ENCODE peak calls at places on chromosomes 3 and 15, in eight cellular contexts. One of them, this sample, is unnamed.
A peak's percentile ranks its signal among the peaks of the same experiment; 100 is the strongest.

GRCh38 chr3:55519016-55519415 is 31.9 kb upstream of the WNT5A start:
- DNase-seq in tibial nerve: no peak
- DNase-seq in ovary: no peak
- DNase-seq in psoas muscle: no peak
- DNase-seq in transverse colon: no peak
- DNase-seq in naive thymus-derived CD4-positive, alpha-beta T cell: no peak
- DNase-seq in mammary epithelial cell: peak; percentile 76
- DNase-seq in Peyer's patch: no peak
- DNase-seq in this sample: no peak

GRCh38 chr3:85554153-85554552 is 595.4 kb downstream of the CADM2 start:
- DNase-seq in naive thymus-derived CD4-positive, alpha-beta T cell: no peak
- DNase-seq in tibial nerve: no peak
- DNase-seq in mammary epithelial cell: no peak
- DNase-seq in transverse colon: no peak
- DNase-seq in ovary: no peak
- DNase-seq in psoas muscle: no peak
- DNase-seq in Peyer's patch: no peak
- DNase-seq in this sample: no peak

GRCh38 chr3:71206821-71207220 is 376.7 kb downstream of the FOXP1 start:
- DNase-seq in naive thymus-derived CD4-positive, alpha-beta T cell: no peak
- DNase-seq in Peyer's patch: no peak
- DNase-seq in psoas muscle: no peak
- DNase-seq in transverse colon: no peak
- DNase-seq in mammary epithelial cell: no peak
- DNase-seq in ovary: no peak
- DNase-seq in tibial nerve: no peak
- DNase-seq in this sample: no peak

GRCh38 chr15:52021128-52021671 is 2.2 kb downstream of the MAPK6 start:
- DNase-seq in Peyer's patch: no peak
- DNase-seq in transverse colon: peak; percentile 47
- DNase-seq in naive thymus-derived CD4-positive, alpha-beta T cell: no peak
- DNase-seq in psoas muscle: no peak
- DNase-seq in mammary epithelial cell: peak; percentile 86
- DNase-seq in ovary: peak; percentile 49
- DNase-seq in tibial nerve: peak; percentile 16
- DNase-seq in this sample: peak; percentile 61

GRCh38 chr3:179671709-179672337 is 19.0 kb downstream of the USP13 start:
- DNase-seq in mammary epithelial cell: no peak
- DNase-seq in naive thymus-derived CD4-positive, alpha-beta T cell: no peak
- DNase-seq in Peyer's patch: no peak
- DNase-seq in psoas muscle: peak; percentile 17
- DNase-seq in tibial nerve: no peak
- DNase-seq in ovary: no peak
- DNase-seq in transverse colon: no peak
- DNase-seq in this sample: no peak

GRCh38 chr15:40511472-40512133 is 40.8 kb downstream of the CHST14 start:
- DNase-seq in Peyer's patch: peak; percentile 87
- DNase-seq in transverse colon: peak; percentile 84
- DNase-seq in ovary: peak; percentile 95
- DNase-seq in tibial nerve: peak; percentile 34
- DNase-seq in naive thymus-derived CD4-positive, alpha-beta T cell: no peak
- DNase-seq in psoas muscle: peak; percentile 83
- DNase-seq in mammary epithelial cell: peak; percentile 40
- DNase-seq in this sample: peak; percentile 52

GRCh38 chr3:129992781-129993180 is 18.3 kb downstream of the TRH start:
- DNase-seq in transverse colon: no peak
- DNase-seq in Peyer's patch: no peak
- DNase-seq in mammary epithelial cell: no peak
- DNase-seq in psoas muscle: no peak
- DNase-seq in ovary: no peak
- DNase-seq in tibial nerve: no peak
- DNase-seq in naive thymus-derived CD4-positive, alpha-beta T cell: no peak
- DNase-seq in this sample: no peak

GRCh38 chr15:65368300-65368617 is 9.5 kb downstream of the IGDCC3 start:
- DNase-seq in tibial nerve: no peak
- DNase-seq in mammary epithelial cell: no peak
- DNase-seq in transverse colon: no peak
- DNase-seq in psoas muscle: no peak
- DNase-seq in Peyer's patch: peak; percentile 34
- DNase-seq in naive thymus-derived CD4-positive, alpha-beta T cell: no peak
- DNase-seq in ovary: no peak
- DNase-seq in this sample: no peak

GRCh38 chr3:166455724-166456123 is 618.5 kb upstream of the BCHE start:
- DNase-seq in Peyer's patch: no peak
- DNase-seq in naive thymus-derived CD4-positive, alpha-beta T cell: no peak
- DNase-seq in tibial nerve: no peak
- DNase-seq in ovary: no peak
- DNase-seq in psoas muscle: no peak
- DNase-seq in transverse colon: no peak
- DNase-seq in mammary epithelial cell: peak; percentile 17
- DNase-seq in this sample: no peak

GRCh38 chr3:29465836-29466235 is 185.0 kb downstream of the RBMS3 start:
- DNase-seq in naive thymus-derived CD4-positive, alpha-beta T cell: no peak
- DNase-seq in ovary: no peak
- DNase-seq in Peyer's patch: no peak
- DNase-seq in tibial nerve: no peak
- DNase-seq in transverse colon: no peak
- DNase-seq in psoas muscle: no peak
- DNase-seq in mammary epithelial cell: peak; percentile 67
- DNase-seq in this sample: no peak

GRCh38 chr3:12993022-12993622 is 80.1 kb downstream of the IQSEC1 start:
- DNase-seq in mammary epithelial cell: no peak
- DNase-seq in ovary: peak; percentile 49
- DNase-seq in transverse colon: peak; percentile 26
- DNase-seq in psoas muscle: no peak
- DNase-seq in Peyer's patch: no peak
- DNase-seq in tibial nerve: no peak
- DNase-seq in naive thymus-derived CD4-positive, alpha-beta T cell: no peak
- DNase-seq in this sample: no peak

GRCh38 chr15:89964555-89964954 is 36.6 kb upstream of the ZNF710 start:
- DNase-seq in mammary epithelial cell: no peak
- DNase-seq in ovary: no peak
- DNase-seq in transverse colon: no peak
- DNase-seq in naive thymus-derived CD4-positive, alpha-beta T cell: no peak
- DNase-seq in tibial nerve: no peak
- DNase-seq in Peyer's patch: no peak
- DNase-seq in psoas muscle: no peak
- DNase-seq in this sample: no peak

GRCh38 chr3:142647856-142648255 is 51.7 kb downstream of the PLS1 start:
- DNase-seq in naive thymus-derived CD4-positive, alpha-beta T cell: no peak
- DNase-seq in tibial nerve: no peak
- DNase-seq in mammary epithelial cell: peak; percentile 78
- DNase-seq in Peyer's patch: no peak
- DNase-seq in psoas muscle: no peak
- DNase-seq in transverse colon: peak; percentile 64
- DNase-seq in ovary: no peak
- DNase-seq in this sample: no peak

GRCh38 chr3:135090020-135090717 is 295.1 kb downstream of the EPHB1 start:
- DNase-seq in transverse colon: no peak
- DNase-seq in Peyer's patch: no peak
- DNase-seq in psoas muscle: no peak
- DNase-seq in tibial nerve: no peak
- DNase-seq in ovary: no peak
- DNase-seq in mammary epithelial cell: no peak
- DNase-seq in naive thymus-derived CD4-positive, alpha-beta T cell: no peak
- DNase-seq in this sample: no peak

DNA sequence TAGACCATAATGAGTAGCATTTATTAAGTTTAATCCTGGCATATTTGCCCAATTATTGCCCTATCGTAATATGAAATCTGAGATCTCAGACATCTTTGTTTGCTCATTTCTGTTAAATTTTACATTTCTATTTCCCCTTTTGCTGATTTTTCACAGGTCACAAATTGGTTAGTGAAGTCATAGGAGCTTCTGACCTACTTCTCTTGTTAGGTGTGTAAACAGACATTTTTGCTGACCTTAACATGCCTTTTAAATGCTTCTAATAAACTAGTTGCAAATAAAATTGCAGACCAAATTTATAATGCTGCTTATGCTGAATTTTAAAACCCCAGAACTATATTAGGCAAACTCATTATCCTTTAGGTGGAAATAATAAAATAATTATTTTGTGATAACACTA is 24.6 kb downstream of the OPA1 start:
- DNase-seq in transverse colon: no peak
- DNase-seq in tibial nerve: no peak
- DNase-seq in psoas muscle: no peak
- DNase-seq in ovary: no peak
- DNase-seq in naive thymus-derived CD4-positive, alpha-beta T cell: no peak
- DNase-seq in Peyer's patch: no peak
- DNase-seq in mammary epithelial cell: no peak
- DNase-seq in this sample: no peak
- H3K4me3 ChIP-seq in transverse colon: no peak overlapping the region
- H3K4me3 ChIP-seq in tibial nerve: no peak overlapping the region
- H3K4me3 ChIP-seq in psoas muscle: no peak overlapping the region
- H3K4me3 ChIP-seq in ovary: no peak overlapping the region
- H3K4me3 ChIP-seq in naive thymus-derived CD4-positive, alpha-beta T cell: no peak overlapping the region
- H3K4me3 ChIP-seq in Peyer's patch: no peak overlapping the region
- H3K4me3 ChIP-seq in mammary epithelial cell: no peak overlapping the region
- H3K4me3 ChIP-seq in this sample: no peak overlapping the region

DNA sequence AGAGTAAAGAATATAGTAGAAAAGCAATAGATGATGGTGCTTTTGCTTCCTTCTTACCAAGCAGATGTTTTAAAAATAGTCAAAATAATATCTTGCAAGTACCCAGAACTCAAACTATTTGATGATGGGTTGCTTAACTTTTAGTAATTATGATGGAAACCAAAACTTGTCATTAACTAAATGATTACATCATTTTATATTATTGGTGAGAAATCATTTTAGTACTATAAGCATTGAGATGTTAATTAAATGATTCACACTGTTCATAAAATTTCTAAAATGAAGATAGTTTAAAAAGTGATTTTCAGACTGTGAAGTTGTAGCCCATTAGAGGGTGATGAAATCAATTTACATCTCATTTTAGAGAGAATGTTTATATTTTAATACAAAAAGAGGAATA is 24.4 kb upstream of the GOLGA8B start:
- DNase-seq in naive thymus-derived CD4-positive, alpha-beta T cell: no peak
- DNase-seq in tibial nerve: no peak
- DNase-seq in mammary epithelial cell: no peak
- DNase-seq in transverse colon: no peak
- DNase-seq in ovary: no peak
- DNase-seq in Peyer's patch: no peak
- DNase-seq in psoas muscle: no peak
- DNase-seq in this sample: no peak
- H3K27me3 ChIP-seq in naive thymus-derived CD4-positive, alpha-beta T cell: no peaks in the 10 kb centered on the region
- H3K27me3 ChIP-seq in tibial nerve: no peaks in the 10 kb centered on the region
- H3K27me3 ChIP-seq in mammary epithelial cell: peaks cover 16% of the 10 kb centered on the region
- H3K27me3 ChIP-seq in transverse colon: no peaks in the 10 kb centered on the region
- H3K27me3 ChIP-seq in ovary: no peaks in the 10 kb centered on the region
- H3K27me3 ChIP-seq in Peyer's patch: no peaks in the 10 kb centered on the region
- H3K27me3 ChIP-seq in psoas muscle: no peaks in the 10 kb centered on the region
- H3K27me3 ChIP-seq in this sample: no peaks in the 10 kb centered on the region

GRCh38 chr3:16515885-16516420 is 2.5 kb upstream of the RFTN1 start:
- DNase-seq in mammary epithelial cell: no peak
- DNase-seq in tibial nerve: no peak
- DNase-seq in psoas muscle: no peak
- DNase-seq in Peyer's patch: no peak
- DNase-seq in transverse colon: no peak
- DNase-seq in naive thymus-derived CD4-positive, alpha-beta T cell: no peak
- DNase-seq in ovary: no peak
- DNase-seq in this sample: peak; percentile 69
- H3K4me3 ChIP-seq in mammary epithelial cell: no peak overlapping the region
- H3K4me3 ChIP-seq in tibial nerve: no peak overlapping the region
- H3K4me3 ChIP-seq in psoas muscle: peak overlapping the region; percentile 8
- H3K4me3 ChIP-seq in Peyer's patch: no peak overlapping the region
- H3K4me3 ChIP-seq in transverse colon: no peak overlapping the region
- H3K4me3 ChIP-seq in naive thymus-derived CD4-positive, alpha-beta T cell: no peak overlapping the region
- H3K4me3 ChIP-seq in ovary: no peak overlapping the region
- H3K4me3 ChIP-seq in this sample: peak overlapping the region; percentile 82

DNA sequence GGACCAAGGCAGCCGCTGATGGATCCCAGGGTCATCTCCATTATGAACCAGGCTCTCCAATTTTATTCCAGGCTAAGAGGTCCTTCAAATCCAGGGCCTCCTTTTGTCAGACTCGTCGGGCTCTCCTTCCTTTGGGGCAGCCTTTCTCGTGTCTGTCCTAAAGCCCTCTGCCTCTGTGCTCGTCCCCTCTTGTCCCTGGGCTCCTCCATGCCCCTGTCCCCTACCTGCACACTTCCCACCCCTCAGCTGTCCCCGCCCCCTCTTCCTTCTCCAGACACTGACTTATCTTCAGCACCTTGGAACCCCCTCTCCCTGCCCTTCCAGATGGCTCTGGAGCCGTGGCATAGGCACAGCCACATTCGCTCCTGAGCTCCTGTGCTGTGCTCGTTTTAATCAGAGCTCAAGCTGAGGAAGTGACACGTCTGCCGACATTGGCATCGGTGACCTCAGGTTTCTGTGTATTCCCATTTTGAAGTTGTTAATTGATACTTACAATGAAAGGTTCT is 51.2 kb upstream of the SEC22A start:
- DNase-seq in tibial nerve: no peak
- DNase-seq in psoas muscle: no peak
- DNase-seq in ovary: no peak
- DNase-seq in transverse colon: no peak
- DNase-seq in mammary epithelial cell: no peak
- DNase-seq in naive thymus-derived CD4-positive, alpha-beta T cell: no peak
- DNase-seq in Peyer's patch: no peak
- DNase-seq in this sample: no peak
- H3K27me3 ChIP-seq in tibial nerve: no peaks in the 10 kb centered on the region
- H3K27me3 ChIP-seq in psoas muscle: no peaks in the 10 kb centered on the region
- H3K27me3 ChIP-seq in ovary: no peaks in the 10 kb centered on the region
- H3K27me3 ChIP-seq in transverse colon: no peaks in the 10 kb centered on the region
- H3K27me3 ChIP-seq in mammary epithelial cell: no peaks in the 10 kb centered on the region
- H3K27me3 ChIP-seq in naive thymus-derived CD4-positive, alpha-beta T cell: no peaks in the 10 kb centered on the region
- H3K27me3 ChIP-seq in Peyer's patch: no peaks in the 10 kb centered on the region
- H3K27me3 ChIP-seq in this sample: no peaks in the 10 kb centered on the region

This sample was measured in GM06990.